ENCODE peak calls at places on chromosome 1, in ten cellular contexts. One of them, this sample, is unnamed.

GRCh38 chr1:205444931-205445652 is 10.8 kb downstream of the BLACAT1 start:
- DNase-seq in neural progenitor cell: peak
- DNase-seq in H9: peak
- DNase-seq in MM.1S: no peak
- DNase-seq in hepatocyte: no peak
- DNase-seq in OCI-LY7: peak
- DNase-seq in IMR-90: no peak
- DNase-seq in PC-9: no peak
- DNase-seq in GM23248: no peak
- DNase-seq in fibroblast of lung: no peak
- DNase-seq in this sample: no peak

GRCh38 chr1:9120312-9120958 is 8.5 kb downstream of the GPR157 start:
- DNase-seq in fibroblast of lung: no peak
- DNase-seq in MM.1S: no peak
- DNase-seq in GM23248: no peak
- DNase-seq in IMR-90: no peak
- DNase-seq in neural progenitor cell: no peak
- DNase-seq in H9: no peak
- DNase-seq in hepatocyte: no peak
- DNase-seq in OCI-LY7: no peak
- DNase-seq in PC-9: no peak
- DNase-seq in this sample: no peak

GRCh38 chr1:55060133-55060999 is 21.0 kb downstream of the PCSK9 start:
- DNase-seq in fibroblast of lung: no peak
- DNase-seq in H9: peak
- DNase-seq in MM.1S: no peak
- DNase-seq in OCI-LY7: no peak
- DNase-seq in hepatocyte: no peak
- DNase-seq in neural progenitor cell: no peak
- DNase-seq in GM23248: peak
- DNase-seq in IMR-90: no peak
- DNase-seq in PC-9: no peak
- DNase-seq in this sample: peak

GRCh38 chr1:208598021-208598420 is 353.8 kb upstream of the PLXNA2 start:
- DNase-seq in hepatocyte: no peak
- DNase-seq in PC-9: no peak
- DNase-seq in fibroblast of lung: no peak
- DNase-seq in IMR-90: no peak
- DNase-seq in neural progenitor cell: no peak
- DNase-seq in MM.1S: no peak
- DNase-seq in H9: no peak
- DNase-seq in OCI-LY7: no peak
- DNase-seq in GM23248: no peak
- DNase-seq in this sample: no peak

GRCh38 chr1:25780318-25781129 is 19.5 kb upstream of the SELENON start:
- DNase-seq in IMR-90: peak
- DNase-seq in fibroblast of lung: peak
- DNase-seq in PC-9: no peak
- DNase-seq in H9: peak
- DNase-seq in OCI-LY7: no peak
- DNase-seq in neural progenitor cell: peak
- DNase-seq in hepatocyte: peak
- DNase-seq in MM.1S: no peak
- DNase-seq in GM23248: no peak
- DNase-seq in this sample: no peak

GRCh38 chr1:76933847-76934657 is 66.8 kb downstream of the ST6GALNAC5 start:
- DNase-seq in PC-9: no peak
- DNase-seq in neural progenitor cell: peak
- DNase-seq in IMR-90: no peak
- DNase-seq in MM.1S: no peak
- DNase-seq in GM23248: no peak
- DNase-seq in OCI-LY7: no peak
- DNase-seq in hepatocyte: no peak
- DNase-seq in fibroblast of lung: no peak
- DNase-seq in H9: no peak
- DNase-seq in this sample: no peak

GRCh38 chr1:97457446-97458089 is 463.3 kb downstream of the DPYD start:
- DNase-seq in H9: no peak
- DNase-seq in OCI-LY7: no peak
- DNase-seq in PC-9: no peak
- DNase-seq in neural progenitor cell: no peak
- DNase-seq in fibroblast of lung: no peak
- DNase-seq in MM.1S: no peak
- DNase-seq in GM23248: no peak
- DNase-seq in hepatocyte: no peak
- DNase-seq in IMR-90: no peak
- DNase-seq in this sample: no peak

GRCh38 chr1:180154003-180154324 is 705 bp upstream of the QSOX1 start:
- DNase-seq in fibroblast of lung: no peak
- DNase-seq in PC-9: no peak
- DNase-seq in GM23248: no peak
- DNase-seq in H9: no peak
- DNase-seq in hepatocyte: no peak
- DNase-seq in MM.1S: peak
- DNase-seq in IMR-90: no peak
- DNase-seq in neural progenitor cell: peak
- DNase-seq in OCI-LY7: peak
- DNase-seq in this sample: no peak

GRCh38 chr1:109470245-109470644 is 3.9 kb downstream of the SYPL2 start:
- DNase-seq in GM23248: no peak
- DNase-seq in OCI-LY7: no peak
- DNase-seq in IMR-90: no peak
- DNase-seq in fibroblast of lung: no peak
- DNase-seq in MM.1S: no peak
- DNase-seq in H9: no peak
- DNase-seq in hepatocyte: no peak
- DNase-seq in PC-9: no peak
- DNase-seq in neural progenitor cell: no peak
- DNase-seq in this sample: no peak

GRCh38 chr1:109467301-109467777 is 993 bp downstream of the SYPL2 start:
- DNase-seq in MM.1S: no peak
- DNase-seq in H9: peak
- DNase-seq in GM23248: no peak
- DNase-seq in OCI-LY7: no peak
- DNase-seq in IMR-90: no peak
- DNase-seq in neural progenitor cell: peak
- DNase-seq in hepatocyte: no peak
- DNase-seq in fibroblast of lung: no peak
- DNase-seq in PC-9: no peak
- DNase-seq in this sample: no peak

GRCh38 chr1:109466100-109466439 is 276 bp upstream of the SYPL2 start:
- DNase-seq in IMR-90: no peak
- DNase-seq in GM23248: peak
- DNase-seq in fibroblast of lung: no peak
- DNase-seq in neural progenitor cell: no peak
- DNase-seq in PC-9: no peak
- DNase-seq in OCI-LY7: no peak
- DNase-seq in hepatocyte: no peak
- DNase-seq in MM.1S: no peak
- DNase-seq in H9: no peak
- DNase-seq in this sample: no peak

GRCh38 chr1:109468903-109469302 is 2.6 kb downstream of the SYPL2 start:
- DNase-seq in H9: no peak
- DNase-seq in PC-9: no peak
- DNase-seq in OCI-LY7: no peak
- DNase-seq in fibroblast of lung: no peak
- DNase-seq in MM.1S: no peak
- DNase-seq in neural progenitor cell: no peak
- DNase-seq in IMR-90: no peak
- DNase-seq in hepatocyte: no peak
- DNase-seq in GM23248: no peak
- DNase-seq in this sample: no peak

DNA sequence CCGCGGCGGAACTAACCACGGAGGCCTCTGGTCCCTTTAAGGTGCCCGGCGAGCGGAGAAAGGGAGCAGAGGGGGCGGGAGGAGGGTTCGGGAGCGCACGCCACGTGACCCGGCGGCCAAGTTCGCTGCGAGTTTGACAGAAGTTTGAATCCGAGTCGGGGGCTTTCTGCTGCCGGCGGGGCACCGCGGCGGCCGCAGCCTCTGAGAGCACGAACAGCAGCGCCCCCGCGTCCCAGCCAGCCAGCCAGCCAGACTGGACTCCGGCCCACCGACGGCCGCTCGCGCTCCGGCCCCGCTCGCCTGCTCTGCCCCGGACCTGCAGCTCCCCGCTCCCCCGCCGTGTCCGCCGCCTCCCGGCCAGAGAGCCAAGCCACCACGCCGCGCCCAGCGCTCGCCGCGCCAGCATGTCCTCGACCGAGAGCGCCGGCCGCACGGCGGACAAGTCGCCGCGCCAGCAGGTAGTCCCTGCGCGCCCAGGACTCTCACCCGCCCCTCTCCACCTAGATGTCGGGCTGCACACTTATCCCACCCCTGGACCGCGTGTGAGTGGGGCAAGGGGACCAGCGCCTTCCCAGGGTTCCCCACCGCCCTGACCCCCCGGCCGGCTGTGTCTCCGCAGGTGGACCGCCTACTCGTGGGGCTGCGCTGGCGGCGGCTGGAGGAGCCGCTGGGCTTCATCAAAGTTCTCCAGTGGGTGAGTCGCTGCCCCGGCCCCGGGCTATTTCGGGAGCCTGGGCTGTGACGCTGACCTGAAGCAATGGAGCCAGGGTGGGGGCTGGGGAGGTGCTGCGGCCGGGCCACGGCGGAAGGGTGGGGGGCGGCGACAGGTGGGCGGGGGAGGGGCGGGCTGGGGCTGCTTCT is at the start of gene SYPL2:
- DNase-seq in OCI-LY7: no peak
- DNase-seq in H9: peak
- DNase-seq in fibroblast of lung: peak
- DNase-seq in PC-9: peak
- DNase-seq in GM23248: peak
- DNase-seq in neural progenitor cell: peak
- DNase-seq in hepatocyte: peak
- DNase-seq in MM.1S: no peak
- DNase-seq in IMR-90: peak
- DNase-seq in this sample: no peak
- H3K4me2 ChIP-seq in OCI-LY7: no peak
- H3K4me2 ChIP-seq in H9: peak
- H3K4me2 ChIP-seq in fibroblast of lung: peak
- H3K4me2 ChIP-seq in PC-9: peak
- H3K4me2 ChIP-seq in GM23248: peak
- H3K4me2 ChIP-seq in neural progenitor cell: peak
- H3K4me2 ChIP-seq in hepatocyte: peak
- H3K4me2 ChIP-seq in MM.1S: peak
- H3K4me2 ChIP-seq in IMR-90: peak
- H3K4me2 ChIP-seq in this sample: peak

GRCh38 chr1:148264374-148265276 is 112.5 kb upstream of the NBPF11 start:
- DNase-seq in H9: peak
- DNase-seq in neural progenitor cell: peak
- DNase-seq in OCI-LY7: no peak
- DNase-seq in IMR-90: peak
- DNase-seq in hepatocyte: peak
- DNase-seq in GM23248: peak
- DNase-seq in MM.1S: no peak
- DNase-seq in PC-9: peak
- DNase-seq in fibroblast of lung: peak
- DNase-seq in this sample: no peak

GRCh38 chr1:148263128-148263905 is 111.2 kb upstream of the NBPF11 start:
- DNase-seq in H9: peak
- DNase-seq in OCI-LY7: peak
- DNase-seq in neural progenitor cell: peak
- DNase-seq in PC-9: peak
- DNase-seq in hepatocyte: peak
- DNase-seq in fibroblast of lung: peak
- DNase-seq in GM23248: peak
- DNase-seq in IMR-90: peak
- DNase-seq in MM.1S: peak
- DNase-seq in this sample: peak

GRCh38 chr1:148263906-148264255 is 111.8 kb upstream of the NBPF11 start:
- DNase-seq in IMR-90: no peak
- DNase-seq in MM.1S: peak
- DNase-seq in fibroblast of lung: no peak
- DNase-seq in H9: no peak
- DNase-seq in hepatocyte: no peak
- DNase-seq in neural progenitor cell: no peak
- DNase-seq in OCI-LY7: no peak
- DNase-seq in GM23248: no peak
- DNase-seq in PC-9: no peak
- DNase-seq in this sample: no peak
- H3K4me2 ChIP-seq in IMR-90: peak
- H3K4me2 ChIP-seq in MM.1S: peak
- H3K4me2 ChIP-seq in fibroblast of lung: peak
- H3K4me2 ChIP-seq in H9: peak
- H3K4me2 ChIP-seq in hepatocyte: peak
- H3K4me2 ChIP-seq in neural progenitor cell: peak
- H3K4me2 ChIP-seq in OCI-LY7: peak
- H3K4me2 ChIP-seq in GM23248: peak
- H3K4me2 ChIP-seq in PC-9: peak
- H3K4me2 ChIP-seq in this sample: peak

GRCh38 chr1:2532485-2533160 is 2.6 kb upstream of the HES5 start:
- DNase-seq in hepatocyte: no peak
- DNase-seq in neural progenitor cell: peak
- DNase-seq in MM.1S: no peak
- DNase-seq in GM23248: no peak
- DNase-seq in OCI-LY7: no peak
- DNase-seq in IMR-90: no peak
- DNase-seq in fibroblast of lung: no peak
- DNase-seq in H9: no peak
- DNase-seq in PC-9: no peak
- DNase-seq in this sample: no peak

GRCh38 chr1:2528611-2528965 is 1.5 kb downstream of the HES5 start:
- DNase-seq in IMR-90: no peak
- DNase-seq in OCI-LY7: no peak
- DNase-seq in MM.1S: no peak
- DNase-seq in hepatocyte: no peak
- DNase-seq in GM23248: no peak
- DNase-seq in fibroblast of lung: no peak
- DNase-seq in PC-9: no peak
- DNase-seq in neural progenitor cell: no peak
- DNase-seq in H9: no peak
- DNase-seq in this sample: no peak

GRCh38 chr1:2528966-2529750 is 905 bp downstream of the HES5 start:
- DNase-seq in H9: peak
- DNase-seq in GM23248: peak
- DNase-seq in OCI-LY7: no peak
- DNase-seq in IMR-90: no peak
- DNase-seq in hepatocyte: peak
- DNase-seq in PC-9: peak
- DNase-seq in fibroblast of lung: no peak
- DNase-seq in MM.1S: no peak
- DNase-seq in neural progenitor cell: peak
- DNase-seq in this sample: no peak

GRCh38 chr1:2529776-2530500 is at the start of gene HES5:
- DNase-seq in PC-9: no peak
- DNase-seq in fibroblast of lung: no peak
- DNase-seq in H9: peak
- DNase-seq in MM.1S: no peak
- DNase-seq in neural progenitor cell: peak
- DNase-seq in GM23248: peak
- DNase-seq in IMR-90: no peak
- DNase-seq in hepatocyte: no peak
- DNase-seq in OCI-LY7: no peak
- DNase-seq in this sample: no peak

DNA sequence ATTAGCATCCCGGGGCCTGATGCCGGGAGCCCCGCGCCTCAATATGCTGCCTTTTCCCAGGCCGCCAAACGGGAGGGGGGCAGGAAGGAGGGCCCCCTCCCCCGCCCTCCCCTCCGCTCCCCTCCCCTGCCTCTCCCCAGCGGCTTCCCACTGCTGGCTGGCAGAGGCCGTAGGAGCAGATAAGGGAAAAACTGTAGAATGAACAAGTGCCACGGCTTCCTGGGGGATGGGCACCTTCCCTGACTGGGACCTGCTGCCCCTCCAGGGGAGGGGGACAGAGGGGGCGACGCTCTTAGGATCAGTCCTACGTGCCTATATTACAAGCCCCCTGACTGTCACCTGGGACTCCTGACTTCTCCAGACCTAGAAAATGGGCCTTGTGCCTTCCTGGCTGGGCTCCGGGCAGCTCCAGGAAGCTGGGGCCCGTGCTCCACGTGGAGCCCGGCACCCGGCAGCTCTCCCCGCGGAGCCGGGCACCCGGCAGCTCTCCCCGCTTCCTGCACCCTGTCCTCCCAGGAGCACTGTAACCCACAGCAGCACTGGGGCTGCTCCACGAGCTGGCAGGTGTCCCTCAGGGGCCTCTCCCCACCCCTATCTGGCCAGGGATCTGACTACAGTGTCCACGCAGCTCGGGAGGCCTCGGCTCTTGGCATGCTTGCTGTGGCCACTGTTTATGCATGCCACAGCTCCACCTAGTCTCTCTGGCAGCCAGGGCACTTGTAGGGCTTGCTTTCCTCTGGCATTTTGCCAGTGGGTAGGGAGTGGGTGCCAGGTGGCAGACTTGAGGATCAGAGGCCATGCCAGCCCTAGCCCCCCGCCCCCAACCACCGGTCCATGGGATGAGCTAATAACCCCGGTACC is 668 bp upstream of the HES5 start:
- DNase-seq in hepatocyte: no peak
- DNase-seq in neural progenitor cell: no peak
- DNase-seq in PC-9: no peak
- DNase-seq in MM.1S: no peak
- DNase-seq in fibroblast of lung: no peak
- DNase-seq in H9: no peak
- DNase-seq in OCI-LY7: no peak
- DNase-seq in IMR-90: no peak
- DNase-seq in GM23248: peak
- DNase-seq in this sample: no peak
- H3K4me2 ChIP-seq in hepatocyte: peak
- H3K4me2 ChIP-seq in neural progenitor cell: peak
- H3K4me2 ChIP-seq in PC-9: no peak
- H3K4me2 ChIP-seq in MM.1S: no peak
- H3K4me2 ChIP-seq in fibroblast of lung: no peak
- H3K4me2 ChIP-seq in H9: peak
- H3K4me2 ChIP-seq in OCI-LY7: no peak
- H3K4me2 ChIP-seq in IMR-90: no peak
- H3K4me2 ChIP-seq in GM23248: no peak
- H3K4me2 ChIP-seq in this sample: peak

DNA sequence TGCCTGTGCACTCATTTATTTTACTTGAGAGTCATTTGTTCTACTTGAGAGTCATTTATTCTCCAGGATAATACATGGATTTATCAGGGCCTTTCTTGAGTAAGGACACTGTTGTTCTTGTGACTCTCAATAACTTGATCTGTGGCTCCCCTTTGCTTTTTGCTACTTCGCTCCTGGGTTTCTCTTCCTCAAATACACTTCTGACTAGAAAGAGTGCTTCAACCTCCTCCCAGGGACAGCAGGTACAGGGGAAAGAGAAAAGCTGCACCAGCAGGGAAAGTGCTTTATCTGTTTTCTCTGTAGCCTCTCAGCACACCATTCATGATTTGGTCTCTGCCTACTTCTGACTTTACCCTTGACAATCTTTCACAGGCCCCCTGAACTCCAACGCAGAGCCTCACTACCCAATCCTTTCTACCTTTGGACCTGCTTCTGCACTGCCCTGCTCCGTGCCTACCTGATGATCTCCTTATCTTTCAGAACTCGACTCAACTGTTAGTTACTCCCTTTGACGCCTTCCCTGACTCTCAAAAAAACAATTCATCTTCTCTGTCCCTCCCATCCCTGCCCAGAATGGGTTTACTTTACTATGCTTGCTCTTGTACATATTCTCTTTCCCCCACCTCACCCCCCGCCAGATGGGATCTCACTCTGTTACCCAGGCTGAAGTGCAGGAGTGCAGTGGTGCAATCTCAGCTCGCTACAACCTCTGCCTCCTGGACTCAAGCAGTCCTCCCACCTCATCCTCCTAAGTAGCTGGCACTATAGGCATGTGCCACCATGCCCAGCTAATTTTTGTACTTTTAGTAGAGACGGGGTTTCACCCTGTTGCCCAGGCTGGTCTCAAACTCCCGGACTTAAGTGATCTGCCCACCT is 15.6 kb upstream of the PIGM start:
- DNase-seq in MM.1S: peak
- DNase-seq in OCI-LY7: peak
- DNase-seq in H9: no peak
- DNase-seq in fibroblast of lung: no peak
- DNase-seq in neural progenitor cell: no peak
- DNase-seq in hepatocyte: no peak
- DNase-seq in PC-9: no peak
- DNase-seq in GM23248: no peak
- DNase-seq in IMR-90: no peak
- DNase-seq in this sample: no peak
- H3K4me2 ChIP-seq in MM.1S: peak
- H3K4me2 ChIP-seq in OCI-LY7: peak
- H3K4me2 ChIP-seq in H9: peak
- H3K4me2 ChIP-seq in fibroblast of lung: peak
- H3K4me2 ChIP-seq in neural progenitor cell: peak
- H3K4me2 ChIP-seq in hepatocyte: peak
- H3K4me2 ChIP-seq in PC-9: no peak
- H3K4me2 ChIP-seq in GM23248: peak
- H3K4me2 ChIP-seq in IMR-90: peak
- H3K4me2 ChIP-seq in this sample: peak

This sample was measured in GM12878.